ENCODE peak calls at places on chromosomes 5 and 9, in nine cellular contexts. One of them, this sample, is unnamed.

GRCh38 chr5:135039526-135040296 is 5.7 kb upstream of the PITX1 start:
- DNase-seq in CD8-positive, alpha-beta memory T cell: no peak
- DNase-seq in HCT116: no peak
- DNase-seq in fibroblast of lung: no peak
- DNase-seq in neuronal stem cell: no peak
- DNase-seq in left ventricle myocardium inferior: no peak
- DNase-seq in body of pancreas: no peak
- DNase-seq in epithelial cell of prostate: no peak
- DNase-seq in ascending aorta: peak; percentile 62
- DNase-seq in this sample: no peak

GRCh38 chr9:97480174-97480573 is 21.3 kb upstream of the TMOD1 start:
- DNase-seq in CD8-positive, alpha-beta memory T cell: no peak
- DNase-seq in HCT116: no peak
- DNase-seq in fibroblast of lung: no peak
- DNase-seq in neuronal stem cell: no peak
- DNase-seq in left ventricle myocardium inferior: no peak
- DNase-seq in body of pancreas: no peak
- DNase-seq in epithelial cell of prostate: no peak
- DNase-seq in ascending aorta: no peak
- DNase-seq in this sample: no peak

GRCh38 chr9:97579914-97580313 is 53.3 kb downstream of the TSTD2 start:
- DNase-seq in CD8-positive, alpha-beta memory T cell: no peak
- DNase-seq in HCT116: no peak
- DNase-seq in fibroblast of lung: no peak
- DNase-seq in neuronal stem cell: no peak
- DNase-seq in left ventricle myocardium inferior: no peak
- DNase-seq in body of pancreas: no peak
- DNase-seq in epithelial cell of prostate: no peak
- DNase-seq in ascending aorta: no peak
- DNase-seq in this sample: no peak

GRCh38 chr9:19782005-19782404 is 6.8 kb downstream of the SLC24A2 start:
- DNase-seq in CD8-positive, alpha-beta memory T cell: no peak
- DNase-seq in HCT116: no peak
- DNase-seq in fibroblast of lung: no peak
- DNase-seq in neuronal stem cell: no peak
- DNase-seq in left ventricle myocardium inferior: no peak
- DNase-seq in body of pancreas: no peak
- DNase-seq in epithelial cell of prostate: no peak
- DNase-seq in ascending aorta: no peak
- DNase-seq in this sample: no peak

GRCh38 chr9:113988951-113989780 is 88.9 kb downstream of the AMBP start:
- DNase-seq in CD8-positive, alpha-beta memory T cell: no peak
- DNase-seq in HCT116: no peak
- DNase-seq in fibroblast of lung: no peak
- DNase-seq in neuronal stem cell: no peak
- DNase-seq in left ventricle myocardium inferior: peak; percentile 65
- DNase-seq in body of pancreas: peak; percentile 35
- DNase-seq in epithelial cell of prostate: no peak
- DNase-seq in ascending aorta: peak; percentile 91
- DNase-seq in this sample: no peak

GRCh38 chr9:123445981-123446610 is 90.1 kb downstream of the CRB2 start:
- DNase-seq in CD8-positive, alpha-beta memory T cell: no peak
- DNase-seq in HCT116: peak; percentile 23
- DNase-seq in fibroblast of lung: peak; percentile 78
- DNase-seq in neuronal stem cell: no peak
- DNase-seq in left ventricle myocardium inferior: no peak
- DNase-seq in body of pancreas: no peak
- DNase-seq in epithelial cell of prostate: no peak
- DNase-seq in ascending aorta: peak; percentile 4
- DNase-seq in this sample: no peak

GRCh38 chr5:157549954-157550549 is 25.5 kb downstream of the ADAM19 start:
- DNase-seq in CD8-positive, alpha-beta memory T cell: no peak
- DNase-seq in HCT116: no peak
- DNase-seq in fibroblast of lung: peak; percentile 56
- DNase-seq in neuronal stem cell: no peak
- DNase-seq in left ventricle myocardium inferior: no peak
- DNase-seq in body of pancreas: no peak
- DNase-seq in epithelial cell of prostate: no peak
- DNase-seq in ascending aorta: no peak
- DNase-seq in this sample: no peak

GRCh38 chr5:173920024-173920753 is 32.0 kb downstream of the CPEB4 start:
- DNase-seq in CD8-positive, alpha-beta memory T cell: no peak
- DNase-seq in HCT116: no peak
- DNase-seq in fibroblast of lung: peak; percentile 48
- DNase-seq in neuronal stem cell: peak; percentile 31
- DNase-seq in left ventricle myocardium inferior: no peak
- DNase-seq in body of pancreas: peak; percentile 26
- DNase-seq in epithelial cell of prostate: no peak
- DNase-seq in ascending aorta: no peak
- DNase-seq in this sample: no peak

GRCh38 chr5:72503888-72504491 is 3.2 kb downstream of the ZNF366 start:
- DNase-seq in CD8-positive, alpha-beta memory T cell: no peak
- DNase-seq in HCT116: no peak
- DNase-seq in fibroblast of lung: peak; percentile 41
- DNase-seq in neuronal stem cell: no peak
- DNase-seq in left ventricle myocardium inferior: no peak
- DNase-seq in body of pancreas: peak; percentile 8
- DNase-seq in epithelial cell of prostate: no peak
- DNase-seq in ascending aorta: no peak
- DNase-seq in this sample: no peak

GRCh38 chr5:38013107-38013506 is 173.3 kb upstream of the GDNF start:
- DNase-seq in CD8-positive, alpha-beta memory T cell: no peak
- DNase-seq in HCT116: no peak
- DNase-seq in fibroblast of lung: no peak
- DNase-seq in neuronal stem cell: no peak
- DNase-seq in left ventricle myocardium inferior: no peak
- DNase-seq in body of pancreas: no peak
- DNase-seq in epithelial cell of prostate: no peak
- DNase-seq in ascending aorta: no peak
- DNase-seq in this sample: no peak

GRCh38 chr9:82808478-82808877 is 254.5 kb downstream of the RASEF start:
- DNase-seq in CD8-positive, alpha-beta memory T cell: no peak
- DNase-seq in HCT116: no peak
- DNase-seq in fibroblast of lung: no peak
- DNase-seq in neuronal stem cell: no peak
- DNase-seq in left ventricle myocardium inferior: no peak
- DNase-seq in body of pancreas: no peak
- DNase-seq in epithelial cell of prostate: no peak
- DNase-seq in ascending aorta: no peak
- DNase-seq in this sample: no peak

GRCh38 chr9:131755541-131756198 is 15.8 kb upstream of the RAPGEF1 start:
- DNase-seq in CD8-positive, alpha-beta memory T cell: peak; percentile 77
- DNase-seq in HCT116: peak; percentile 75
- DNase-seq in fibroblast of lung: peak; percentile 68
- DNase-seq in neuronal stem cell: peak; percentile 79
- DNase-seq in left ventricle myocardium inferior: peak; percentile 78
- DNase-seq in body of pancreas: peak; percentile 90
- DNase-seq in epithelial cell of prostate: no peak
- DNase-seq in ascending aorta: peak; percentile 80
- DNase-seq in this sample: peak; percentile 54

DNA sequence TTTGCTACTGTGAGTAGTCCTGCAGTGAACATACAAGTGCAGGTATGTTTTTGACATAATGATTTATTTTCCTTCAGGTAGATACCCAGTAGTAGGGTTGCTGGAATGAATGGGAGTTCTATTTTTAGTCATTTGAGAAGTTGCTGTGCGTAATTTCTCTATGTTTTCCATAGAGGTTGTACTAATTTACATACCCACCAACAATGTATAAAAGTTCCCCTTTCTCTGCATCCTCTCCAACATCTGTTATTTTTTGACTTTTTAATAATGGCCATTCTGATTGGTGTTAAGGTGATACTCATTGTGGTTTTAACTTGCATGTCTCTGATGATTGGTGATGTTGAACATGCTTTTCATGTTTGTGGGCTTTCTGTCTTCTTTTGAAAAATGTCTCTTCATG is 64.7 kb upstream of the CTSL start:
- DNase-seq in CD8-positive, alpha-beta memory T cell: no peak
- DNase-seq in HCT116: no peak
- DNase-seq in fibroblast of lung: peak; percentile 25
- DNase-seq in neuronal stem cell: no peak
- DNase-seq in left ventricle myocardium inferior: no peak
- DNase-seq in body of pancreas: no peak
- DNase-seq in epithelial cell of prostate: no peak
- DNase-seq in ascending aorta: no peak
- DNase-seq in this sample: no peak
- H3K27ac ChIP-seq in CD8-positive, alpha-beta memory T cell: no peak overlapping the region
- H3K27ac ChIP-seq in HCT116: no peak overlapping the region
- H3K27ac ChIP-seq in fibroblast of lung: no peak overlapping the region
- H3K27ac ChIP-seq in neuronal stem cell: no peak overlapping the region
- H3K27ac ChIP-seq in left ventricle myocardium inferior: no peak overlapping the region
- H3K27ac ChIP-seq in body of pancreas: no peak overlapping the region
- H3K27ac ChIP-seq in epithelial cell of prostate: no peak overlapping the region
- H3K27ac ChIP-seq in ascending aorta: no peak overlapping the region
- H3K27ac ChIP-seq in this sample: no peak overlapping the region

GRCh38 chr5:153617190-153617589 is 126.7 kb downstream of the GRIA1 start:
- DNase-seq in CD8-positive, alpha-beta memory T cell: no peak
- DNase-seq in HCT116: no peak
- DNase-seq in fibroblast of lung: peak; percentile 67
- DNase-seq in neuronal stem cell: no peak
- DNase-seq in left ventricle myocardium inferior: no peak
- DNase-seq in body of pancreas: no peak
- DNase-seq in epithelial cell of prostate: no peak
- DNase-seq in ascending aorta: no peak
- DNase-seq in this sample: no peak
- H3K27ac ChIP-seq in CD8-positive, alpha-beta memory T cell: no peak overlapping the region
- H3K27ac ChIP-seq in HCT116: no peak overlapping the region
- H3K27ac ChIP-seq in fibroblast of lung: no peak overlapping the region
- H3K27ac ChIP-seq in neuronal stem cell: no peak overlapping the region
- H3K27ac ChIP-seq in left ventricle myocardium inferior: no peak overlapping the region
- H3K27ac ChIP-seq in body of pancreas: no peak overlapping the region
- H3K27ac ChIP-seq in epithelial cell of prostate: no peak overlapping the region
- H3K27ac ChIP-seq in ascending aorta: no peak overlapping the region
- H3K27ac ChIP-seq in this sample: no peak overlapping the region

DNA sequence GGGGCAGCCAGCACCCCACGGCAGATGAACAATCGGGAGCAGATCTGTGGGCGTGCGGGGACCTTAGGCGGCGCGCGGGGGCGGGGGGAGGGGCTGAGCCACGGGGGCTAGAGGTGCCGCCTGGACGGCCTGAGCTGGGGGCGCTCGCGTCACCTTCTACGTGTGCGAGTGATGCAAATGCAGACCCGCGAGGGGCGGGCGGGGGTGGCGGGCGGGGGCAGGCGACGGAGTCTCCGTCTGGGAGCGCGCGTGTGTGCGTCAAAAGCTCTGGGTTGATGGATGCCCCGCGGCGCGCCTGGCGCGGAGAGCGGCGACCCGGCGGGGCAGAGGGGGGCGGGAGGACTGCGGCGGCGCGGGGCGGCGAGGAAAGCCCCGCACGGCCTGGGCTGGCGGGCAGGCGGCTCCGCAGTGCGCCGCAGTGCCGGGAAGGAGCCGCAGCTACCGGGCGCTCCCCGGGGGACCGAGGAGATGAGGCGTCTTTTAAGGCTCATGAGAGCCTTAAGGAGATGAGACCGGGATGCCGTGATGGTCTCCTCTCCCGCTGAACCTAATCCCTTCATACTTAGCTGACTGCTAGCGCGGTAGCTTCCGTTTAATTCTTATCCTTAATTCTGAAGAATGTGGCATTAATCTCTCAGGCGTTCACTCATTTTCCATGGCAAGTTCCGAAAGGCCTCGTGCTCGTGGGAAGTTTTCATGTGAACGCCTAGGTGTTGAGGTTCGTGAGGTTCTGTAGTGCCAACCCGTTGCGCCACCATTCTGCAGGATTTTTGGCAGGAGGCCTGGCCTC is 1.5 kb downstream of the SV2C start:
- DNase-seq in CD8-positive, alpha-beta memory T cell: no peak
- DNase-seq in HCT116: no peak
- DNase-seq in fibroblast of lung: no peak
- DNase-seq in neuronal stem cell: peak; percentile 54
- DNase-seq in left ventricle myocardium inferior: no peak
- DNase-seq in body of pancreas: no peak
- DNase-seq in epithelial cell of prostate: no peak
- DNase-seq in ascending aorta: no peak
- DNase-seq in this sample: no peak
- H3K27ac ChIP-seq in CD8-positive, alpha-beta memory T cell: no peak overlapping the region
- H3K27ac ChIP-seq in HCT116: no peak overlapping the region
- H3K27ac ChIP-seq in fibroblast of lung: no peak overlapping the region
- H3K27ac ChIP-seq in neuronal stem cell: no peak overlapping the region
- H3K27ac ChIP-seq in left ventricle myocardium inferior: no peak overlapping the region
- H3K27ac ChIP-seq in body of pancreas: no peak overlapping the region
- H3K27ac ChIP-seq in epithelial cell of prostate: no peak overlapping the region
- H3K27ac ChIP-seq in ascending aorta: no peak overlapping the region
- H3K27ac ChIP-seq in this sample: no peak overlapping the region

GRCh38 chr9:16809912-16810610 is 60.4 kb downstream of the BNC2 start:
- DNase-seq in CD8-positive, alpha-beta memory T cell: no peak
- DNase-seq in HCT116: no peak
- DNase-seq in fibroblast of lung: no peak
- DNase-seq in neuronal stem cell: no peak
- DNase-seq in left ventricle myocardium inferior: no peak
- DNase-seq in body of pancreas: no peak
- DNase-seq in epithelial cell of prostate: peak; percentile 29
- DNase-seq in ascending aorta: no peak
- DNase-seq in this sample: no peak

GRCh38 chr9:16813838-16814237 is 56.6 kb downstream of the BNC2 start:
- DNase-seq in CD8-positive, alpha-beta memory T cell: no peak
- DNase-seq in HCT116: no peak
- DNase-seq in fibroblast of lung: no peak
- DNase-seq in neuronal stem cell: no peak
- DNase-seq in left ventricle myocardium inferior: no peak
- DNase-seq in body of pancreas: no peak
- DNase-seq in epithelial cell of prostate: no peak
- DNase-seq in ascending aorta: no peak
- DNase-seq in this sample: no peak

GRCh38 chr9:16816006-16816405 is 54.5 kb downstream of the BNC2 start:
- DNase-seq in CD8-positive, alpha-beta memory T cell: no peak
- DNase-seq in HCT116: no peak
- DNase-seq in fibroblast of lung: no peak
- DNase-seq in neuronal stem cell: no peak
- DNase-seq in left ventricle myocardium inferior: no peak
- DNase-seq in body of pancreas: no peak
- DNase-seq in epithelial cell of prostate: no peak
- DNase-seq in ascending aorta: no peak
- DNase-seq in this sample: no peak

GRCh38 chr9:16815042-16815441 is 55.4 kb downstream of the BNC2 start:
- DNase-seq in CD8-positive, alpha-beta memory T cell: no peak
- DNase-seq in HCT116: no peak
- DNase-seq in fibroblast of lung: no peak
- DNase-seq in neuronal stem cell: no peak
- DNase-seq in left ventricle myocardium inferior: no peak
- DNase-seq in body of pancreas: no peak
- DNase-seq in epithelial cell of prostate: no peak
- DNase-seq in ascending aorta: no peak
- DNase-seq in this sample: no peak

GRCh38 chr9:16811987-16812685 is 58.3 kb downstream of the BNC2 start:
- DNase-seq in CD8-positive, alpha-beta memory T cell: no peak
- DNase-seq in HCT116: no peak
- DNase-seq in fibroblast of lung: no peak
- DNase-seq in neuronal stem cell: no peak
- DNase-seq in left ventricle myocardium inferior: no peak
- DNase-seq in body of pancreas: no peak
- DNase-seq in epithelial cell of prostate: no peak
- DNase-seq in ascending aorta: no peak
- DNase-seq in this sample: no peak
- H3K27ac ChIP-seq in CD8-positive, alpha-beta memory T cell: no peak overlapping the region
- H3K27ac ChIP-seq in HCT116: no peak overlapping the region
- H3K27ac ChIP-seq in fibroblast of lung: no peak overlapping the region
- H3K27ac ChIP-seq in neuronal stem cell: no peak overlapping the region
- H3K27ac ChIP-seq in left ventricle myocardium inferior: no peak overlapping the region
- H3K27ac ChIP-seq in body of pancreas: no peak overlapping the region
- H3K27ac ChIP-seq in epithelial cell of prostate: no peak overlapping the region
- H3K27ac ChIP-seq in ascending aorta: no peak overlapping the region
- H3K27ac ChIP-seq in this sample: no peak overlapping the region